ENCODE peak calls at places on chromosomes 2 and 18, in four cellular contexts. F is psoas muscle, Z is Peyer's patch, D is ovary. J is an unnamed sample. For H3K4me1, the result is how much of the 10 kb centered on the place peaks cover.

GRCh38 chr2:38981670-38982357 is 92.1 kb downstream of the ARHGEF33 start:
- DNase-seq in F (no peak), Z (no peak), D (no peak), J (no peak)

GRCh38 chr2:17539993-17540812 is at the start of gene VSNL1:
- DNase-seq in F (peak), Z (peak), D (peak), J (peak)

GRCh38 chr2:98637401-98638144 is 29.2 kb downstream of the UNC50 start:
- DNase-seq in F (no peak), Z (no peak), D (no peak), J (no peak)

GRCh38 chr2:238027591-238028415 is 33.0 kb upstream of the SCLY start:
- DNase-seq in F (no peak), Z (no peak), D (no peak), J (no peak)

GRCh38 chr2:219627105-219628100 is at the start of gene SLC4A3:
- DNase-seq in F (peak), Z (peak), D (peak), J (peak)

GRCh38 chr2:239288951-239289481 is 111.8 kb downstream of the HDAC4 start:
- DNase-seq in F (peak), Z (peak), D (peak), J (peak)

GRCh38 chr2:182228741-182229140 is 198.1 kb downstream of the PDE1A start:
- DNase-seq in F (no peak), Z (no peak), D (no peak), J (no peak)

GRCh38 chr2:74690571-74690970 is 36.5 kb downstream of the SEMA4F start:
- DNase-seq in F (no peak), Z (no peak), D (no peak), J (peak)

GRCh38 chr2:205865794-205866490 is 183.6 kb downstream of the NRP2 start:
- DNase-seq in F (no peak), Z (no peak), D (no peak), J (no peak)

GRCh38 chr18:76457475-76457874 is 37.6 kb downstream of the ZNF516 start:
- DNase-seq in F (no peak), Z (no peak), D (no peak), J (no peak)

GRCh38 chr2:167381349-167381748 is 493.1 kb downstream of the XIRP2 start:
- DNase-seq in F (no peak), Z (no peak), D (no peak), J (no peak)

GRCh38 chr2:45821558-45822271 is 170.2 kb downstream of the PRKCE start:
- DNase-seq in F (peak), Z (no peak), D (peak), J (no peak)
- H3K4me3 ChIP-seq in F (no peak), Z (no peak), D (no peak), J (no peak)

DNA sequence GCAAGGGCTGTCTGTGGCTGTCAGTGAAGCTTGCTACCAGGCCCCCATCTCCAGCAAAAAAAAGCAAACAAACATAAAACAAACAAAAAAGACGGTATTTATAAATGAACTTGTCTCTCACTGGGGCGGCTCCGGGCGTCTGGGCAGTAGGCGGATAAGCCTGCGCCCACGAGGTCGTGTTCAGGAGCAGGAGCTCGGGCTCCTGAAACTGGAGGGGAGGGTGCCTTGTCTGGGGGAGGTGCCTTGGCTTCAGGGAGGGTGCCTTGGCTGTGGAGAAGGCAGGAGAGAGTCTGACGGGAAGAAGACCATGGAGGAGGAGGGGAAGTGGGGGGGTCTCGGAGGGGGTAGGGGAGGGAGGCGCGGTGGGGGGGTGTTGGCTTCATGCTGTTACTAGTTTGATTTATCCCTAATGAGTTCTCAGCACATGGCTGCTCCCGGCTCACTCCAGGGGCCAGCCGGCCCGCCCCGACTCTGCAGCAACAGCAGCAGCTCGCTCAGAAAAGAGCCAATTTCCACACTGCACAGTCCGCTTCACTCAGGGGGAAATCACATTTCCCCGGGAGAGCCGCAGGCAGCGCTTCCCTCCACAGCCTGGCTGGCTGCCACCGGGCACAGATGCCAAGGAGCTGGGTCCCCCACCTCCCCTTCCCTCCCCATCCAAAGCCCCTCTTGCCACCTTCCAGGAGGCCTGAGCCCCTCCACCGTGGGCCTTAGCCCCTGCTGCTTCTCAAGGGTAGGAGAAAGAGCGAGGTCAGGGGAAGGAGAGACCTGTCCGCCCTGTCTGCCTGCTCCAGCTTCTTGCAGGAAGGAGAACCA is 38.7 kb downstream of the PSD4 start:
- DNase-seq in F (no peak), Z (no peak), D (peak), J (no peak)
- H3K4me1 ChIP-seq in F (under half), Z (under half), D (under half), J (under half)

DNA sequence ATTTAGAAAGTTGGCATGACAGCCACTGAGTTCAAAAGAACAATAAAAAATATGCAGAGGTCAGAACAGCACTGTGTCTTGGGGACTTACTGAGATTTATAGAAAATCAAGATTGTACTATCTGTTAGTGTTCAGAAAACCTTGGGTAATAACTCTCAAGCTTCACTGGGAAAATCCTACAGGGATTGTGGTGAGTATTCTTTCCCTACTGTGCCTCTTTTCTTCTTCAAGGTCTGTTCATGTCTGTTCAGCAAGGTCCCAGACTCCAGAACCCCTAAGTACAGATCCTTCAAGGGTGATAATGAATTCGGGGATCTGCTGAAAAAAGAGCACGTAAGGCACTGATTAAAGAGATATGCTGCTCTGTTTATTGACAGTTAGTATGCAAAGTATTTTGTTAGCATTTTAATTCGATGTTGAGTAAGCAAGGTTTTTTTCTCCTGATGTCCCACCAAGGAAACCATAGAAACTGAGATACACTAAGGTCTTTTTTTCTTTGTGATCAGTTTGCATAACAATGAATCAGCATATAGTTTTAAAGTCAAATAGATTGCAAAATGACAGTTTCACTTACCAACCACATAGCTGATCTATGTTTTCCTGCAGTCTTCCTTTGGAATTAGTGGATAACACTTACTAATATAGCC is 249.8 kb downstream of the DSEL start:
- DNase-seq in F (no peak), Z (no peak), D (no peak), J (peak)
- H3K4me3 ChIP-seq in F (no peak), Z (no peak), D (no peak), J (no peak)

GRCh38 chr2:19643117-19643518 is 258.7 kb downstream of the TTC32 start:
- DNase-seq in F (no peak), Z (no peak), D (no peak), J (no peak)

GRCh38 chr2:19646987-19647386 is 254.8 kb downstream of the TTC32 start:
- DNase-seq in F (no peak), Z (no peak), D (no peak), J (no peak)

GRCh38 chr2:19644763-19645162 is 257.0 kb downstream of the TTC32 start:
- DNase-seq in F (no peak), Z (no peak), D (no peak), J (no peak)

DNA sequence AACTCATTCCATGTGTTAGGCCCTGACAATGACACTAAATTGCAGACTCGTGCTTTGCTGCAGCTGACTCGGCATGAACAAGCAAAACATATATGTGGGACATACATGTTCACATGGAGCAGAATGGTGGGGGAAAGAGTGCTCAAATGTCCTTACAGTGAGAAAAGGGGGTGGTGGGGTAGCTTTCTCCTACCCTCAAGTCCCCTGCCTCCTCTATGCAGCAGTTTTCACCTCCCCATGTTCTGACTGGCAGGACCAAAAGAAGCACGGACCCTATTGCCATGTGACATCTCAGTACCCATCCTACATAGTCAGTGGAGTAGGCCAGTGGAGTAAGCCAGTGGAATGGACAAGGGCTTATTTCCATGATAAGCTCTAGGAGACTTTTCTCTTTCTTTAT is 259.3 kb downstream of the TTC32 start:
- DNase-seq in F (no peak), Z (no peak), D (no peak), J (no peak)
- H3K4me1 ChIP-seq in F (under half), Z (under half), D (under half), J (under half)

GRCh38 chr2:170972508-170973224 is 43.6 kb downstream of the GORASP2 start:
- DNase-seq in F (no peak), Z (no peak), D (no peak), J (no peak)
- H3K4me3 ChIP-seq in F (peak), Z (peak), D (no peak), J (peak)

GRCh38 chr2:160331258-160332025 is 131.4 kb upstream of the ITGB6 start:
- DNase-seq in F (no peak), Z (no peak), D (no peak), J (no peak)
- H3K4me1 ChIP-seq in F (half or more), Z (under half), D (under half), J (under half)

GRCh38 chr18:37252854-37253396 is 312.7 kb downstream of the CELF4 start:
- DNase-seq in F (no peak), Z (peak), D (no peak), J (no peak)
- H3K4me3 ChIP-seq in F (peak), Z (no peak), D (no peak), J (no peak)

GRCh38 chr2:36441816-36442215 is 86.2 kb downstream of the CRIM1 start:
- DNase-seq in F (no peak), Z (no peak), D (no peak), J (no peak)

GRCh38 chr2:36446258-36446657 is 90.7 kb downstream of the CRIM1 start:
- DNase-seq in F (no peak), Z (no peak), D (no peak), J (no peak)

GRCh38 chr2:36449213-36449612 is 93.6 kb downstream of the CRIM1 start:
- DNase-seq in F (no peak), Z (no peak), D (no peak), J (no peak)

GRCh38 chr2:36444206-36444605 is 88.6 kb downstream of the CRIM1 start:
- DNase-seq in F (no peak), Z (no peak), D (no peak), J (no peak)

DNA sequence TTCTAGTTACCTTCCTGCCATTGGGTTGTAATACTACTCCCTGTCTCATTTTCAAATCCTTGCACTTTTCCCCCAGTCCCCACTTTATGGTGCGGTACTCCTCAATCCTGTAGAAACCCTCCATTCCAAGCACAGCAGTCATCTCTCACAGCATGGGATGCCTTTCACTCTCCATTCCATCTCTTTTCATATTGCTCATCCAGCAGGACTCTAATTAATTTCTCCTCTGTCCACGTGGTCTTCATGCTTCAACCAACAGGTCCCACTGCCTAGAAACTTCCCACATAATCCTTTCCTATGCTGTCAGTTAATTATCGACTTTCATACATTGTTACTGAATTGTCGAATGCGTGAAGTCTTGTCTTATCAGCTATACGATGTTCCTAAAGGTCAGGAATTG is 89.6 kb downstream of the CRIM1 start:
- DNase-seq in F (no peak), Z (no peak), D (no peak), J (no peak)
- H3K4me1 ChIP-seq in F (half or more), Z (under half), D (under half), J (under half)

DNA sequence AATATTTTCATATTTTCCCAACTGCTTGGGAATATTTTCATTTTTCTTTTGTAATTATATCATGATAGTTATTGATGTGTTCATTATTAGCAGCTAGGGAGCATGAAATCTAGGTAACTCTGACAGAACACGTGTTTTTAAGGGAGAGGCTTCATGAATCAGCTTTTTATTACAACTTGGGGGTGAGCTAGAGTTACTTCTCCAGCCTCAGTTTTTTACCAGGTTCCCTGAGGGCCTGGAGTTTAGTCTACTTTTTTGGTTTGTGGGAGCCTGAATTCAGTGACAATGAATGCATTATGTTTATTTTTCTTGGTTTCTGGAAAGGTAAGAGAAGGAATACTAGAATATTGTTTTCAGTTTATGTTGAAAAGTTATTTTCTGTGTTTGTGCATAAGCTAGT is 18.0 kb downstream of the NAB1 start:
- DNase-seq in F (no peak), Z (no peak), D (no peak), J (no peak)
- H3K4me3 ChIP-seq in F (no peak), Z (no peak), D (no peak), J (no peak)